ENCODE peak calls at places on chromosome 7, in four cellular contexts. M is AG10803, E is epithelial cell of esophagus, U is cardiac muscle cell. C is an unnamed sample.
A peak's percentile ranks its signal among the peaks of the same experiment; 100 is the strongest.

GRCh38 chr7:112204776-112205347 is 1.3 kb downstream of the DOCK4 start:
- DNase-seq in M (peak; percentile 1), E (peak; percentile 27), U (no peak), C (no peak)

GRCh38 chr7:6446977-6447588 is 671 bp downstream of the DAGLB start:
- DNase-seq in M (peak; percentile 83), E (peak; percentile 95), U (peak; percentile 62), C (peak; percentile 36)

GRCh38 chr7:14766747-14767146 is 135.8 kb downstream of the DGKB start:
- DNase-seq in M (peak; percentile 74), E (no peak), U (no peak), C (peak; percentile 28)

GRCh38 chr7:151845412-151846205 is 31.3 kb downstream of the PRKAG2 start:
- DNase-seq in M (no peak), E (no peak), U (no peak), C (no peak)

GRCh38 chr7:13990319-13990983 is 985 bp upstream of the ETV1 start:
- DNase-seq in M (peak; percentile 21), E (peak; percentile 27), U (peak; percentile 90), C (no peak)

GRCh38 chr7:8442295-8442813 is 8.9 kb downstream of the NXPH1 start:
- DNase-seq in M (no peak), E (no peak), U (no peak), C (no peak)

GRCh38 chr7:158587425-158588084 is at the start of gene PTPRN2:
- DNase-seq in M (peak; percentile 30), E (peak; percentile 60), U (peak; percentile 89), C (no peak)

GRCh38 chr7:128435311-128435654 is 20.4 kb upstream of the HILPDA start:
- DNase-seq in M (no peak), E (peak; percentile 65), U (no peak), C (no peak)

GRCh38 chr7:41472427-41473125 is 230.3 kb downstream of the INHBA start:
- DNase-seq in M (peak; percentile 38), E (no peak), U (no peak), C (no peak)

GRCh38 chr7:2622869-2623697 is 8.7 kb upstream of the TTYH3 start:
- DNase-seq in M (no peak), E (no peak), U (no peak), C (no peak)

GRCh38 chr7:114082567-114082933 is 163.7 kb upstream of the PPP1R3A start:
- DNase-seq in M (no peak), E (no peak), U (peak; percentile 5), C (no peak)
- H3K4me3 ChIP-seq in M (peak overlapping the region; percentile 32), E (no peak overlapping the region), U (no peak overlapping the region), C (no peak overlapping the region)

GRCh38 chr7:99459087-99459486 is 6.9 kb downstream of the ATP5MF start:
- DNase-seq in M (peak; percentile 20), E (peak; percentile 36), U (no peak), C (no peak)
- TF ChIP-seq CTCF in M (peak; percentile 43), E (peak; percentile 36), U (peak; percentile 23), C (no peak)

GRCh38 chr7:71131753-71132520 is at the start of gene GALNT17:
- DNase-seq in M (no peak), E (no peak), U (peak; percentile 39), C (no peak)
- H3K4me3 ChIP-seq in M (no peak within 1 kb of the TSS), E (no peak within 1 kb of the TSS), U (peak within 1 kb of the TSS; percentile 75), C (peak within 1 kb of the TSS; percentile 27)

GRCh38 chr7:155297517-155298287 is at the start of gene INSIG1:
- DNase-seq in M (peak; percentile 91), E (peak; percentile 95), U (peak; percentile 95), C (no peak)

GRCh38 chr7:155295511-155295910 is 2.2 kb upstream of the INSIG1 start:
- DNase-seq in M (no peak), E (no peak), U (no peak), C (no peak)

GRCh38 chr7:155298288-155298833 is 683 bp downstream of the INSIG1 start:
- DNase-seq in M (peak; percentile 18), E (no peak), U (no peak), C (no peak)

GRCh38 chr7:155296006-155296787 is 1.5 kb upstream of the INSIG1 start:
- DNase-seq in M (no peak), E (no peak), U (no peak), C (no peak)

DNA sequence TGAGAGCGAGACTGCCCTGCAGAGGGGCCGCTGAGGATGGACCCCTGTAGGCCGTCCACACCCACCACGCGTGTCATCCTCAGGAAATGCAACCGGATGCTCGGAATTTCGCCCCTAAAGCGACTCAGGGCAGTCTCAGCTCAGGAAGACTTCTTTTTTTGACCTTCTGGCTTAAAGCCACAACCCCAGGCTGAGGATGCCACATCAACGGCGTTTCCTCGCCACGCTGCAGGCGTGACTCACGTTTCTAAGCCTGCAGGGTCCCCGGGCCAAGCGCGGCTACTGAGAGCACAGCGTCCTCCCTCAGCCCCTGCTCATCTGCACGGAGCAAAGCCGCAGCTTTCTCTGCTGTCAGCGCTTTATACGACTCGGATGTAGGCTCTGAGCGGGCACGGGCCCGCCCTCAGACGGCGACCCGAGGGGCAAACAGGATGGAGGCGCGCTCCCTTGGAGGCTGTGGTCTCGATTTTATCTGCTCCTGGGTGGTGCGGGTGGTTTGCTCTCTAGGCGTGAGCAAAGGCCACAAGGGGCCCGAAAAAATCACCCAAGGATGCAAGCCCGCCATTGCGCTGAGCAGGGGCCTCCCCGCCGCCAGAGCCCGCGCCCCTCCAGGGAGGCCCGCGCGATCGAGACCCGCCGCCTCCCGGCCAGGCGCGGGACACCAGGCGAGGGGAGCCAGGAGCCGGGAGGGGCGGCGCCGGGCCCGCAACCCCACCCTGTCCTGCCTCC is 726 bp upstream of the INSIG1 start:
- DNase-seq in M (peak; percentile 74), E (peak; percentile 72), U (peak; percentile 49), C (no peak)
- TF ChIP-seq CTCF in M (no peak), E (peak; percentile 10), U (no peak), C (peak; percentile 54)